ENCODE peak calls at places on chromosome 13, in nine cellular contexts. L, F, C, Z, P, H, D, B and I are unnamed samples.

GRCh38 chr13:114124921-114125320 is 7.5 kb downstream of the RASA3 start:
- DNase-seq in L (no peak), F (no peak), C (no peak), Z (no peak), P (peak), H (no peak), D (no peak), B (no peak), I (no peak)

GRCh38 chr13:101916108-101916757 is 463.8 kb downstream of the ITGBL1 start:
- DNase-seq in L (peak), F (no peak), C (peak), Z (no peak), P (no peak), H (no peak), D (no peak), B (no peak), I (no peak)

GRCh38 chr13:49042476-49042875 is 66.8 kb downstream of the FNDC3A start:
- DNase-seq in L (no peak), F (no peak), C (no peak), Z (no peak), P (peak), H (no peak), D (no peak), B (no peak), I (no peak)

GRCh38 chr13:80171096-80171495 is 169.8 kb downstream of the SPRY2 start:
- DNase-seq in L (no peak), F (no peak), C (no peak), Z (no peak), P (no peak), H (no peak), D (no peak), B (no peak), I (no peak)

GRCh38 chr13:113321546-113321945 is 24.5 kb downstream of the LAMP1 start:
- DNase-seq in L (no peak), F (no peak), C (no peak), Z (no peak), P (no peak), H (no peak), D (no peak), B (no peak), I (no peak)

GRCh38 chr13:91348906-91349435 is 1.5 kb downstream of the MIR17HG start:
- DNase-seq in L (peak), F (peak), C (peak), Z (peak), P (peak), H (peak), D (peak), B (peak), I (peak)

GRCh38 chr13:60417734-60418133 is 20.7 kb downstream of the TDRD3 start:
- DNase-seq in L (no peak), F (no peak), C (no peak), Z (no peak), P (no peak), H (no peak), D (no peak), B (no peak), I (no peak)

GRCh38 chr13:34967851-34968562 is 25.9 kb downstream of the NBEA start:
- DNase-seq in L (no peak), F (no peak), C (no peak), Z (no peak), P (no peak), H (no peak), D (no peak), B (no peak), I (no peak)

GRCh38 chr13:95588134-95588533 is 35.6 kb downstream of the CLDN10 start:
- DNase-seq in L (no peak), F (no peak), C (no peak), Z (no peak), P (no peak), H (no peak), D (no peak), B (no peak), I (no peak)

GRCh38 chr13:94657167-94657566 is 55.2 kb downstream of the SOX21 start:
- DNase-seq in L (no peak), F (no peak), C (no peak), Z (no peak), P (peak), H (no peak), D (no peak), B (no peak), I (no peak)

GRCh38 chr13:112218416-112218815 is 151.5 kb downstream of the SOX1 start:
- DNase-seq in L (no peak), F (no peak), C (no peak), Z (no peak), P (no peak), H (no peak), D (no peak), B (no peak), I (peak)

GRCh38 chr13:65217459-65217858 is 2012.7 kb downstream of the PCDH9 start:
- DNase-seq in L (no peak), F (no peak), C (no peak), Z (no peak), P (no peak), H (no peak), D (no peak), B (no peak), I (no peak)

GRCh38 chr13:20566917-20567755 is at the start of gene IFT88:
- DNase-seq in L (peak), F (peak), C (peak), Z (peak), P (peak), H (peak), D (peak), B (peak), I (peak)
- TF ChIP-seq POLR2A in L (no peak), F (no peak), C (peak), Z (no peak), P (peak), H (no peak), D (peak), B (peak), I (no peak)

DNA sequence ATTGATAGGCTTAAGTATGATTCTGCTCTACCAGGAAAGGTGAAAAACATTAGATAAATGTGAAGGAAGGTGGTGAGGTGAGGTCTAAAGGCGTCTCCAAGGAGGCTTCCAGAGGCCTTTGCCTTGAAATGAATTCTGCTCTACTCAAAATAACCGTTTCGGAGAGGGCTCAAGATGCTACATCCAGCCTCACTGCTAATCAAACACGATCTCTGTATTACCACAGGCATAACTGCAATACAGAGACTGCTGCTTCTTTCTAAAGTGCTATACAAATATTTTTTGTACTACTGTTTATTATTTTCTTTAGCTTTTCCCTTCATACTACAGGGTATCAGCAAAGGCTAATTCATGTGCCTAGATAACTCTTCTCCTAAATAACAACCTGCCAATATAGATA is 16.8 kb downstream of the MBNL2 start:
- DNase-seq in L (no peak), F (no peak), C (no peak), Z (no peak), P (no peak), H (no peak), D (no peak), B (no peak), I (no peak)
- TF ChIP-seq POLR2A in L (no peak), F (no peak), C (no peak), Z (no peak), P (no peak), H (no peak), D (no peak), B (no peak), I (no peak)

GRCh38 chr13:30906411-30906990 is 430 bp downstream of the MEDAG start:
- DNase-seq in L (peak), F (no peak), C (no peak), Z (peak), P (no peak), H (no peak), D (no peak), B (no peak), I (no peak)
- TF ChIP-seq POLR2A in L (no peak), F (no peak), C (no peak), Z (no peak), P (no peak), H (no peak), D (no peak), B (no peak), I (no peak)

GRCh38 chr13:41462427-41462826 is 5.1 kb downstream of the RGCC start:
- DNase-seq in L (no peak), F (no peak), C (no peak), Z (no peak), P (no peak), H (no peak), D (no peak), B (no peak), I (no peak)

GRCh38 chr13:41465965-41466364 is 8.6 kb downstream of the RGCC start:
- DNase-seq in L (no peak), F (no peak), C (no peak), Z (no peak), P (no peak), H (no peak), D (no peak), B (no peak), I (no peak)

GRCh38 chr13:41465215-41465907 is 8.0 kb downstream of the RGCC start:
- DNase-seq in L (peak), F (peak), C (peak), Z (no peak), P (peak), H (no peak), D (no peak), B (no peak), I (no peak)

GRCh38 chr13:41461527-41462124 is 4.3 kb downstream of the RGCC start:
- DNase-seq in L (no peak), F (no peak), C (no peak), Z (no peak), P (no peak), H (no peak), D (no peak), B (no peak), I (no peak)

DNA sequence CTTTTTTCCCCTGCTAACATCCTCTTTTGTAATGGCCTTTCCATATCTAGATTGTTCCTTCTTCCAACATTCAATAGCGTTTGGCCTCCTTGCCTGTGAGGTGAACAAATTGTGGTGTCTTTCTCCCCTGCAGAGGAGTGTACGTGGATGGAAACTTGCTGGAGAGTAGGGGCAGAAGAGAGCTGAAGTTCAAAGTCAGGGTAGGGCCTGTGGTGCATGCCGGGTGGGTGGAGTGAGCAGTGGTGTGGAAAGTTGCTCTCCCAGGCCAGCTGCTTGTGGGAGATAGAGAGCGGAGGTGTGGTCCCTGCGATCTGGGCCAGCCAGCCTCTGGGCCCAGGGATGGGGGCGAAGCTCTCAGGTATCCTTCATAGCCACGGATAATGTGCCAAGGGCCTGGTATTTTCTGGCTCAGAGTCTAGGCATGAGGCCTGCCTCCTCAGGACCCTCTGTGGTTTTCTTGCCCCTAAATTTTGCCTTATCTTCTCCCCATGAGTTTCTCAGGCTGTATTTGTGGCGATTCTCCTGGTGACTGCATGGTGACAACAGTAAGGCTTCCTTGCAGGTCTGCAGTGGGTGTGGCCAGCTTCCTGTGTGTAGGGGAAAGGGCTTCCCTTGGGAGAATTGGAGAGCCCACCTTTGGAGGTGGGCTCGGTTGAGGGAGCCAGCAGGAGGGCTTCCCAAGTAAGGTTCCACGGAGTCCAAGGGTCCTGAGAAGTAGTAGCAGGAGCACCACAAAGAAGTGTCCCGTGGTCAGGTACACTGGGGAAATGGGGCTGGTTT is 6.7 kb downstream of the RGCC start:
- DNase-seq in L (no peak), F (peak), C (no peak), Z (no peak), P (no peak), H (no peak), D (no peak), B (no peak), I (no peak)
- TF ChIP-seq POLR2A in L (no peak), F (no peak), C (no peak), Z (no peak), P (no peak), H (no peak), D (no peak), B (no peak), I (no peak)

GRCh38 chr13:31161583-31162150 is at the start of gene HSPH1:
- DNase-seq in L (peak), F (peak), C (peak), Z (peak), P (peak), H (peak), D (peak), B (peak), I (peak)

GRCh38 chr13:31159306-31159705 is 2.4 kb downstream of the HSPH1 start:
- DNase-seq in L (no peak), F (no peak), C (no peak), Z (no peak), P (peak), H (no peak), D (no peak), B (no peak), I (no peak)

GRCh38 chr13:31166591-31166990 is 4.9 kb upstream of the HSPH1 start:
- DNase-seq in L (no peak), F (no peak), C (no peak), Z (no peak), P (peak), H (no peak), D (no peak), B (no peak), I (no peak)

GRCh38 chr13:31160857-31161582 is 684 bp downstream of the HSPH1 start:
- DNase-seq in L (peak), F (peak), C (peak), Z (peak), P (peak), H (no peak), D (peak), B (peak), I (peak)

GRCh38 chr13:31162151-31163008 is 676 bp upstream of the HSPH1 start:
- DNase-seq in L (peak), F (peak), C (peak), Z (peak), P (peak), H (peak), D (peak), B (peak), I (peak)
- TF ChIP-seq POLR2A in L (peak), F (no peak), C (no peak), Z (peak), P (peak), H (no peak), D (peak), B (no peak), I (peak)

DNA sequence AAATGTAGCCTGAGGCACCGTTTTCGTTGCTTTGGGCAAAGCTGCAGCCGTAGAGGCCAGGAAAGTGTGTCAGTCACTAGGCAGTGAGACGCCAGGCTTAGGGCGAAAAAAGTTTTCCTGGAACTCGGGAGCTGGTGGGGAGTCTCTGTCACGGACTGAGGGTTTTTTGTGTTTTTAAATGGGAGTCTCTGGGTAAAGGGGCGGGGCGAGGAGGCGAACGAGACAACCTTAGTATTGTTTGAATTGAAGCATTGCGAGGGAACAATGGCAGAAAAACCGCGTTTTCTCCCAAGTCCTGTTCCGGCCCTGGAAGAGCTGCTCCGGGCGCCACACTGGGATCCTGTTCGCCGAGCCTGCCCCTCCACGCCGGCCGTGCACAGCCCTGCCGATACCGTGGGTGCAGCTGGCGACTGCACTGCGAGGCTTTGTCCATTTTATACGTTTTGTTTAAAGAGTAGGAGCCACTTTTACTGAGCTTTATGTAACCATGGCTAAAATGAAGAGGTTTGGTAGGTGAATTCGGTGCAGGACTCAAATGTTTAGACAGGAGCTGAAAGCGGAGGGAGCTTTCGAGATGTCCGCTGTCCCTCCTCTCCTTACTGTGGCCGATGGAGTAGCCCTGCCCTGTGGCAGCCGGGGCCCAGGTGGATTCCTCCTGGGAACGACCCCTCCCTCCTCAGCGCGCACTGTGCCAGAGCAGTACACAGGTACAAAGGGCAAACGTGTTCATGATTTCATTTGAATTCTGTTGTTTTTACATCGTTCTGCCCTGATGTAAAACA is 1.5 kb downstream of the COL4A2 start:
- DNase-seq in L (peak), F (no peak), C (peak), Z (peak), P (no peak), H (peak), D (peak), B (no peak), I (peak)
- TF ChIP-seq POLR2A in L (peak), F (no peak), C (no peak), Z (no peak), P (no peak), H (no peak), D (peak), B (no peak), I (no peak)

GRCh38 chr13:92510416-92510815 is 716.2 kb upstream of the GPC6 start:
- DNase-seq in L (no peak), F (no peak), C (no peak), Z (no peak), P (peak), H (no peak), D (no peak), B (no peak), I (no peak)

GRCh38 chr13:92512852-92513251 is 713.8 kb upstream of the GPC6 start:
- DNase-seq in L (no peak), F (no peak), C (no peak), Z (no peak), P (no peak), H (no peak), D (no peak), B (no peak), I (no peak)

GRCh38 chr13:92513672-92514071 is 712.9 kb upstream of the GPC6 start:
- DNase-seq in L (no peak), F (no peak), C (no peak), Z (no peak), P (peak), H (no peak), D (no peak), B (no peak), I (no peak)

DNA sequence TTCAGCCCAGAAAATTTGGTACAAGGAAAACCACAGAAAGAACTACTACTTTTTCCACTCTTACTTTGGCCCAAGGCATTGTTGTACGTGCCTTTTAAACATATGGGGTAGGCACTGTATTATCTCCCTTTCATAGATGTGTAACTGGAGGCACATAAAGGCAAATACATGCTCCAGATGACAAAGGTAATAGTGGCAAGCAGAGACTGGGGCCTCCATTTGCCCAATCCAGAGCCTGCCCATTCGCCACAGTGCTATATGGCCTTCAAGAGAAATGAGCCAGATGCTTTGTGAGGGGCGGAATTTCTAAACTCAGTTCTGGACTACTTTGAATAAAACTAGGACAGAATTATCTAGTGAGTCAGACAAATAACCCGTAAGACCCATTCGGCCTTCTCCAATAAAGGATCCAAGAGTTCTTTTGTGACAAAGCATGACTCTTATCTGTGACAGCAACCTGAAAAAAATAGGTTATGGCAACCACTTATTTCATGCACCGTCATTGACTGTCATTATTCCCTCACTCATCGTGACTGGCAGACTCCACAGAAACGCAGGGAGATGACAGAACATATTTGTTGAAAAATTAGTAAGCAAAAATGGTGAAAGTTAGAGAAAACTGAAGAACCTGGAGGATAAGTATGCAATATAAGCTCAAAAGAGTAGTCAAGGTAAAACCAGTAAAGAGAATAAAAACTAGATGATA is 712.0 kb upstream of the GPC6 start:
- DNase-seq in L (no peak), F (no peak), C (no peak), Z (no peak), P (no peak), H (no peak), D (no peak), B (no peak), I (no peak)
- TF ChIP-seq POLR2A in L (no peak), F (no peak), C (no peak), Z (no peak), P (no peak), H (no peak), D (no peak), B (no peak), I (no peak)

GRCh38 chr13:46122304-46122703 is 17.5 kb upstream of the CPB2 start:
- DNase-seq in L (no peak), F (no peak), C (no peak), Z (no peak), P (no peak), H (no peak), D (no peak), B (no peak), I (no peak)

GRCh38 chr13:46124967-46125933 is 20.4 kb upstream of the CPB2 start:
- DNase-seq in L (no peak), F (no peak), C (no peak), Z (no peak), P (no peak), H (no peak), D (no peak), B (no peak), I (no peak)

GRCh38 chr13:46126074-46126473 is 21.2 kb upstream of the CPB2 start:
- DNase-seq in L (no peak), F (no peak), C (no peak), Z (no peak), P (no peak), H (no peak), D (no peak), B (no peak), I (no peak)

GRCh38 chr13:46126552-46127171 is 21.8 kb upstream of the CPB2 start:
- DNase-seq in L (peak), F (peak), C (peak), Z (peak), P (peak), H (no peak), D (no peak), B (peak), I (peak)

GRCh38 chr13:46124531-46124966 is 19.7 kb upstream of the CPB2 start:
- DNase-seq in L (no peak), F (peak), C (no peak), Z (no peak), P (no peak), H (no peak), D (no peak), B (no peak), I (no peak)
- TF ChIP-seq POLR2A in L (no peak), F (no peak), C (no peak), Z (no peak), P (no peak), H (no peak), D (no peak), B (no peak), I (no peak)

GRCh38 chr13:85742355-85742754 is 56.9 kb downstream of the SLITRK6 start:
- DNase-seq in L (no peak), F (no peak), C (no peak), Z (no peak), P (no peak), H (no peak), D (no peak), B (no peak), I (no peak)

GRCh38 chr13:85741017-85741416 is 58.2 kb downstream of the SLITRK6 start:
- DNase-seq in L (no peak), F (no peak), C (no peak), Z (no peak), P (no peak), H (no peak), D (no peak), B (no peak), I (no peak)

GRCh38 chr13:85737952-85738351 is 61.3 kb downstream of the SLITRK6 start:
- DNase-seq in L (no peak), F (no peak), C (no peak), Z (no peak), P (no peak), H (no peak), D (no peak), B (no peak), I (no peak)

GRCh38 chr13:85738696-85739320 is 60.4 kb downstream of the SLITRK6 start:
- DNase-seq in L (no peak), F (no peak), C (no peak), Z (no peak), P (peak), H (no peak), D (no peak), B (no peak), I (no peak)
- TF ChIP-seq POLR2A in L (no peak), F (no peak), C (no peak), Z (no peak), P (no peak), H (no peak), D (no peak), B (no peak), I (no peak)

GRCh38 chr13:97432917-97433726 is 847 bp upstream of the RAP2A start:
- DNase-seq in L (peak), F (peak), C (peak), Z (peak), P (peak), H (peak), D (peak), B (peak), I (peak)
- TF ChIP-seq POLR2A in L (peak), F (peak), C (peak), Z (peak), P (no peak), H (no peak), D (peak), B (no peak), I (no peak)